ENCODE peak calls at places on chromosomes 13 and 19, in seven cellular contexts. X, Q, R, A, V, Y and N are unnamed samples.

GRCh38 chr13:95676100-95676774 is 702 bp upstream of the DNAJC3 start:
- DNase-seq in X (no peak), Q (no peak), R (no peak), A (no peak), V (peak), Y (peak), N (no peak)

GRCh38 chr13:23384111-23384510 is 49.4 kb downstream of the SACS start:
- DNase-seq in X (no peak), Q (no peak), R (no peak), A (no peak), V (no peak), Y (no peak), N (no peak)

GRCh38 chr19:45455707-45456499 is 11.9 kb upstream of the FOSB start:
- DNase-seq in X (peak), Q (no peak), R (peak), A (peak), V (no peak), Y (peak), N (no peak)

GRCh38 chr13:50129923-50130685 is 114.9 kb downstream of the KCNRG start:
- DNase-seq in X (peak), Q (no peak), R (peak), A (no peak), V (no peak), Y (peak), N (no peak)

GRCh38 chr19:944171-944567 is 18.3 kb downstream of the ARID3A start:
- DNase-seq in X (no peak), Q (no peak), R (no peak), A (no peak), V (no peak), Y (no peak), N (no peak)

GRCh38 chr19:35959040-35959967 is 23.1 kb downstream of the LRFN3 start:
- DNase-seq in X (peak), Q (peak), R (peak), A (no peak), V (no peak), Y (peak), N (no peak)

GRCh38 chr13:46184277-46184699 is 2.3 kb upstream of the LCP1 start:
- DNase-seq in X (peak), Q (no peak), R (peak), A (no peak), V (peak), Y (peak), N (no peak)

GRCh38 chr13:95212962-95213850 is 88.0 kb downstream of the ABCC4 start:
- DNase-seq in X (no peak), Q (no peak), R (no peak), A (no peak), V (no peak), Y (no peak), N (no peak)

GRCh38 chr13:20608438-20609020 is 41.6 kb downstream of the IFT88 start:
- DNase-seq in X (no peak), Q (no peak), R (no peak), A (no peak), V (no peak), Y (no peak), N (no peak)

GRCh38 chr19:50324331-50324730 is 4.8 kb downstream of the KCNC3 start:
- DNase-seq in X (no peak), Q (no peak), R (no peak), A (no peak), V (no peak), Y (no peak), N (no peak)

GRCh38 chr19:29966594-29967249 is 24.7 kb downstream of the URI1 start:
- DNase-seq in X (no peak), Q (no peak), R (no peak), A (no peak), V (no peak), Y (no peak), N (no peak)

GRCh38 chr13:42345367-42345766 is 73.4 kb downstream of the AKAP11 start:
- DNase-seq in X (no peak), Q (no peak), R (no peak), A (no peak), V (no peak), Y (no peak), N (no peak)

GRCh38 chr13:42001580-42001979 is 40.7 kb upstream of the VWA8 start:
- DNase-seq in X (no peak), Q (no peak), R (peak), A (peak), V (no peak), Y (no peak), N (peak)

GRCh38 chr19:7550987-7551761 is 15.7 kb downstream of the PNPLA6 start:
- DNase-seq in X (peak), Q (peak), R (peak), A (no peak), V (peak), Y (peak), N (no peak)

GRCh38 chr13:32056316-32056715 is 24.7 kb downstream of the FRY start:
- DNase-seq in X (no peak), Q (peak), R (no peak), A (no peak), V (peak), Y (no peak), N (no peak)

GRCh38 chr13:108003626-108004025 is 211.7 kb downstream of the LIG4 start:
- DNase-seq in X (no peak), Q (no peak), R (peak), A (no peak), V (peak), Y (no peak), N (no peak)

GRCh38 chr19:58585442-58586130 is 12.5 kb upstream of the MZF1 start:
- DNase-seq in X (no peak), Q (no peak), R (no peak), A (no peak), V (no peak), Y (no peak), N (no peak)

GRCh38 chr19:23560051-23560450 is 127.0 kb downstream of the ZNF675 start:
- DNase-seq in X (no peak), Q (no peak), R (no peak), A (no peak), V (no peak), Y (no peak), N (no peak)

GRCh38 chr13:28429685-28430290 is 65.1 kb downstream of the FLT1 start:
- DNase-seq in X (peak), Q (no peak), R (no peak), A (no peak), V (no peak), Y (no peak), N (no peak)

GRCh38 chr19:334296-335071 is 10.1 kb downstream of the MIER2 start:
- DNase-seq in X (no peak), Q (no peak), R (no peak), A (no peak), V (no peak), Y (no peak), N (no peak)

GRCh38 chr19:54302252-54302651 is 10.7 kb downstream of the LILRA5 start:
- DNase-seq in X (no peak), Q (no peak), R (no peak), A (no peak), V (no peak), Y (no peak), N (no peak)

GRCh38 chr13:77952737-77953136 is 34.1 kb upstream of the EDNRB start:
- DNase-seq in X (no peak), Q (no peak), R (no peak), A (no peak), V (no peak), Y (no peak), N (no peak)

GRCh38 chr13:113641426-113641825 is 16.6 kb downstream of the ATP4B start:
- DNase-seq in X (no peak), Q (no peak), R (no peak), A (no peak), V (no peak), Y (no peak), N (no peak)

GRCh38 chr13:114088234-114088633 is 44.2 kb downstream of the RASA3 start:
- DNase-seq in X (no peak), Q (no peak), R (no peak), A (no peak), V (no peak), Y (no peak), N (no peak)

GRCh38 chr13:39765801-39766463 is 110.5 kb downstream of the COG6 start:
- DNase-seq in X (no peak), Q (peak), R (peak), A (no peak), V (peak), Y (peak), N (no peak)

GRCh38 chr13:113761136-113761535 is 2.1 kb downstream of the TMEM255B start:
- DNase-seq in X (no peak), Q (no peak), R (no peak), A (no peak), V (no peak), Y (no peak), N (no peak)

GRCh38 chr19:56639217-56639616 is 3.7 kb upstream of the SMIM17 start:
- DNase-seq in X (no peak), Q (no peak), R (peak), A (no peak), V (no peak), Y (no peak), N (peak)

GRCh38 chr13:85503797-85504196 is 295.4 kb downstream of the SLITRK6 start:
- DNase-seq in X (no peak), Q (no peak), R (no peak), A (no peak), V (no peak), Y (no peak), N (no peak)

GRCh38 chr13:113113846-113114271 is 8.3 kb downstream of the F7 start:
- DNase-seq in X (no peak), Q (no peak), R (no peak), A (no peak), V (no peak), Y (no peak), N (no peak)